ENCODE peak calls at places on chromosome 4, in seven cellular contexts. R is NCI-H82; X is AML-193; Y is left ventricle myocardium inferior; D is CD4-positive, CD25-positive, alpha-beta regulatory T cell; Q is SJSA1; M is stimulated activated CD8-positive, alpha-beta memory T cell treated with anti-CD3 and anti-CD28 coated beads, Interleukin-2, amount 100 ng/mL, for 48 hours. O is an unnamed sample.

GRCh38 chr4:2257361-2258001 is 4.4 kb downstream of the MXD4 start:
- DNase-seq in X (no peak), M (no peak), R (no peak), D (no peak), Y (peak; percentile 20), Q (peak; percentile 18), O (peak; percentile 11)

GRCh38 chr4:64402684-64403083 is 6.6 kb downstream of the TECRL start:
- DNase-seq in M (no peak), Q (no peak), D (no peak), Y (no peak), R (peak; percentile 3), X (no peak), O (no peak)

GRCh38 chr4:48801739-48802138 is 21.7 kb upstream of the FRYL start:
- DNase-seq in D (no peak), Q (no peak), X (no peak), Y (no peak), R (no peak), M (no peak), O (no peak)

GRCh38 chr4:47525154-47525819 is 40.2 kb downstream of the ATP10D start:
- DNase-seq in Q (peak; percentile 46), M (no peak), R (no peak), X (no peak), Y (no peak), D (no peak), O (no peak)

GRCh38 chr4:74435296-74435695 is 9.6 kb upstream of the AREG start:
- DNase-seq in Y (no peak), Q (no peak), X (no peak), R (no peak), D (no peak), M (no peak), O (no peak)

GRCh38 chr4:71607780-71608673 is 175.9 kb downstream of the GC start:
- DNase-seq in X (no peak), Y (no peak), M (no peak), D (no peak), R (no peak), Q (no peak), O (no peak)

GRCh38 chr4:152304220-152304619 is 231.7 kb downstream of the FBXW7 start:
- DNase-seq in D (no peak), Y (no peak), M (no peak), Q (no peak), R (no peak), X (no peak), O (no peak)

GRCh38 chr4:113707013-113707412 is 54.5 kb downstream of the CAMK2D start:
- DNase-seq in Q (no peak), X (no peak), R (no peak), Y (no peak), M (no peak), D (no peak), O (no peak)

GRCh38 chr4:77092832-77093800 is 17.3 kb upstream of the CCNI start:
- DNase-seq in Y (no peak), R (no peak), D (no peak), Q (no peak), X (peak; percentile 61), M (no peak), O (no peak)

GRCh38 chr4:39716356-39716755 is 18.4 kb downstream of the UBE2K start:
- DNase-seq in M (no peak), X (no peak), R (peak; percentile 88), Q (no peak), D (no peak), Y (no peak), O (peak; percentile 66)

GRCh38 chr4:1364217-1364616 is 17.2 kb downstream of the UVSSA start:
- DNase-seq in Y (no peak), Q (no peak), X (no peak), R (no peak), M (no peak), D (no peak), O (no peak)

GRCh38 chr4:150224896-150225591 is 146.8 kb downstream of the DCLK2 start:
- DNase-seq in X (no peak), R (no peak), M (no peak), Y (no peak), D (no peak), Q (peak; percentile 74), O (no peak)

GRCh38 chr4:29309050-29309449 is 1411.1 kb upstream of the PCDH7 start:
- DNase-seq in D (no peak), M (no peak), Y (no peak), X (no peak), Q (no peak), R (no peak), O (no peak)

GRCh38 chr4:2696423-2696822 is 59.7 kb downstream of the TNIP2 start:
- DNase-seq in D (no peak), R (no peak), M (no peak), X (no peak), Y (no peak), Q (no peak), O (no peak)

GRCh38 chr4:52572936-52573485 is 86.1 kb downstream of the USP46 start:
- DNase-seq in R (peak; percentile 2), Y (no peak), D (no peak), X (no peak), M (no peak), Q (no peak), O (no peak)

GRCh38 chr4:48602763-48603162 is 112.7 kb downstream of the ZAR1 start:
- DNase-seq in X (no peak), M (no peak), Y (no peak), Q (no peak), D (no peak), R (no peak), O (no peak)

GRCh38 chr4:37541956-37542355 is 144.2 kb downstream of the RELL1 start:
- DNase-seq in M (no peak), D (no peak), R (no peak), Y (no peak), X (no peak), Q (no peak), O (no peak)

GRCh38 chr4:1413687-1414479 is 7.6 kb upstream of the NKX1-1 start:
- DNase-seq in X (no peak), D (no peak), M (no peak), Q (no peak), Y (no peak), R (peak; percentile 14), O (peak; percentile 45)

O was measured in D341Med.